ENCODE peak calls at places on chromosomes 1 and 21, in eight cellular contexts. V, G, Q, X, W, I, K and B are unnamed samples.

GRCh38 chr1:210231846-210232523 is 611 bp upstream of the SERTAD4 start:
- DNase-seq in W (peak), V (no peak), I (peak), X (no peak), Q (no peak), K (no peak), G (no peak), B (peak)

GRCh38 chr1:184002071-184002470 is 35.5 kb downstream of the COLGALT2 start:
- DNase-seq in W (peak), G (no peak), V (no peak), Q (no peak), X (no peak), I (peak), K (no peak), B (peak)

GRCh38 chr1:53369761-53370160 is 41.9 kb upstream of the LRP8 start:
- DNase-seq in W (no peak), G (no peak), V (no peak), Q (no peak), I (no peak), K (no peak), X (no peak), B (no peak)

GRCh38 chr1:171150156-171150555 is 34.9 kb upstream of the FMO2 start:
- DNase-seq in W (no peak), V (no peak), X (no peak), K (no peak), Q (no peak), G (no peak), I (no peak), B (no peak)

GRCh38 chr1:101000141-101000867 is 25.3 kb downstream of the DPH5 start:
- DNase-seq in I (no peak), W (no peak), Q (no peak), V (no peak), K (no peak), X (no peak), G (no peak), B (no peak)

GRCh38 chr1:5811419-5811818 is 180.8 kb downstream of the NPHP4 start:
- DNase-seq in I (no peak), V (no peak), Q (no peak), K (no peak), W (no peak), X (no peak), G (no peak), B (no peak)

GRCh38 chr1:226601456-226601855 is 52.9 kb downstream of the STUM start:
- DNase-seq in I (no peak), K (no peak), W (no peak), X (no peak), V (no peak), G (no peak), Q (no peak), B (no peak)

GRCh38 chr1:234865171-234866006 is 255.4 kb upstream of the IRF2BP2 start:
- DNase-seq in G (no peak), K (no peak), W (no peak), I (no peak), Q (no peak), V (no peak), X (no peak), B (no peak)

GRCh38 chr1:214205053-214205452 is 75.9 kb upstream of the SMYD2 start:
- DNase-seq in K (no peak), W (no peak), Q (no peak), G (no peak), V (no peak), I (no peak), X (no peak), B (no peak)

GRCh38 chr1:36555041-36555440 is 72.3 kb upstream of the CSF3R start:
- DNase-seq in G (no peak), Q (no peak), K (no peak), I (no peak), X (peak), V (no peak), W (no peak), B (no peak)

GRCh38 chr21:42013338-42013737 is 3.2 kb upstream of the ZBTB21 start:
- DNase-seq in W (no peak), G (no peak), V (no peak), I (no peak), K (no peak), X (no peak), Q (no peak), B (no peak)